ENCODE peak calls at places on chromosomes 1 and 21, in four cellular contexts. Y is kidney, J is fibroblast of lung, C is IMR-90. E is an unnamed sample.

GRCh38 chr1:186763107-186763506 is 65.6 kb upstream of the PLA2G4A start:
- DNase-seq in J (peak; percentile 11), Y (no peak), C (peak; percentile 83), E (peak; percentile 25)

GRCh38 chr1:165512817-165513216 is 31.0 kb upstream of the LRRC52 start:
- DNase-seq in J (no peak), C (no peak), Y (no peak), E (no peak)

GRCh38 chr21:43585514-43585913 is 73.8 kb downstream of the HSF2BP start:
- DNase-seq in Y (no peak), J (no peak), C (no peak), E (no peak)

GRCh38 chr1:221897312-221897711 is 155.4 kb upstream of the DUSP10 start:
- DNase-seq in C (peak; percentile 78), J (peak; percentile 88), Y (no peak), E (peak; percentile 70)

GRCh38 chr1:24920155-24920925 is 9.7 kb downstream of the RUNX3 start:
- DNase-seq in J (peak; percentile 57), C (peak; percentile 74), Y (no peak), E (peak; percentile 83)

GRCh38 chr1:4219111-4219510 is 319.0 kb upstream of the C1orf174 start:
- DNase-seq in J (no peak), C (no peak), Y (no peak), E (no peak)

GRCh38 chr1:51941528-51941927 is 49.0 kb downstream of the RAB3B start:
- DNase-seq in C (peak; percentile 39), J (no peak), Y (no peak), E (peak; percentile 45)

GRCh38 chr1:230861489-230861888 is 6.8 kb downstream of the C1orf198 start:
- DNase-seq in J (no peak), Y (no peak), C (no peak), E (no peak)

GRCh38 chr21:18069875-18070274 is 174.8 kb upstream of the CHODL start:
- DNase-seq in Y (no peak), J (no peak), C (no peak), E (no peak)

GRCh38 chr1:9838946-9839345 is 15.2 kb upstream of the CLSTN1 start:
- DNase-seq in J (no peak), Y (peak; percentile 64), C (no peak), E (no peak)

GRCh38 chr1:54463259-54464030 is 57.3 kb upstream of the SSBP3 start:
- DNase-seq in C (no peak), J (no peak), Y (peak; percentile 41), E (no peak)

GRCh38 chr1:32464191-32464715 is 619 bp upstream of the ZBTB8B start:
- DNase-seq in Y (no peak), C (peak; percentile 4), J (peak; percentile 13), E (no peak)

GRCh38 chr1:156801409-156802121 is 15.1 kb downstream of the SH2D2A start:
- DNase-seq in Y (no peak), J (peak; percentile 30), C (peak; percentile 54), E (peak; percentile 94)

GRCh38 chr21:42330380-42331336 is 15.4 kb upstream of the TFF3 start:
- DNase-seq in Y (no peak), J (no peak), C (no peak), E (no peak)

GRCh38 chr1:57725318-57725717 is 301.5 kb upstream of the DAB1 start:
- DNase-seq in C (no peak), Y (no peak), J (no peak), E (no peak)

GRCh38 chr1:15756143-15757015 is 2.2 kb upstream of the FBLIM1 start:
- DNase-seq in J (no peak), C (no peak), Y (no peak), E (no peak)

GRCh38 chr1:197911857-197912696 is 5.1 kb upstream of the LHX9 start:
- DNase-seq in J (no peak), Y (no peak), C (no peak), E (no peak)

GRCh38 chr1:221078260-221078965 is 199.2 kb downstream of the HLX start:
- DNase-seq in C (peak; percentile 51), Y (no peak), J (peak; percentile 56), E (peak; percentile 50)

GRCh38 chr1:238953448-238953847 is 432.9 kb upstream of the CHRM3 start:
- DNase-seq in C (no peak), Y (no peak), J (no peak), E (no peak)

GRCh38 chr1:238950786-238951185 is 435.6 kb upstream of the CHRM3 start:
- DNase-seq in C (no peak), Y (no peak), J (no peak), E (no peak)

GRCh38 chr1:238955934-238956333 is 430.4 kb upstream of the CHRM3 start:
- DNase-seq in J (no peak), Y (no peak), C (no peak), E (no peak)

GRCh38 chr1:238954865-238955264 is 431.5 kb upstream of the CHRM3 start:
- DNase-seq in C (no peak), Y (no peak), J (no peak), E (no peak)

DNA sequence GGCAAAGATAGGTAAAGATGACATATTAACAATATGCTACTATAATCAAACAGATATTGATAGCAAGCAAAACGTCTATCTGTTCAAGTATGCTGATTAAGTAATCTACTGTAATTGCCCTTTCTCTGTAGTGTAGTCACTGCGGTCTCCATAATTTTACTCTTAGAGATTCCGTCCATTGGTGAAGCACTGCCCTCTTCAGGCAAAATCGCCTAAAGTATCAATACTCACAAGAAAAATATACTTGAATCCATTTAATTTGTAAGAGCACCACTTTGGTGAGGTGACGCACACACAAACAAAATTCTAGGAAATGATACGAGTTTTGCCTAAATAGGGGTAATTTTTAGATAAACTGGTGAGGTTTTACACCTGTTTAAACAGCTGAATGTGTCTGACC is 434.6 kb upstream of the CHRM3 start:
- DNase-seq in C (peak; percentile 33), Y (no peak), J (peak; percentile 49), E (peak; percentile 62)
- TF ChIP-seq CTCF in C (peak; percentile 50), Y (peak; percentile 47), J (peak; percentile 42), E (peak; percentile 52)

GRCh38 chr1:99975569-99975968 is 5.8 kb downstream of the SLC35A3 start:
- DNase-seq in C (no peak), Y (no peak), J (no peak), E (no peak)
- H3K4me3 ChIP-seq in C (no peak overlapping the region), Y (no peak overlapping the region), J (no peak overlapping the region), E (no peak overlapping the region)

GRCh38 chr1:181583598-181583997 is 100.3 kb downstream of the CACNA1E start:
- DNase-seq in C (no peak), J (no peak), Y (no peak), E (no peak)
- TF ChIP-seq CTCF in C (no peak), J (no peak), Y (peak; percentile 50), E (no peak)

GRCh38 chr1:167927075-167927754 is 9.3 kb upstream of the DCAF6 start:
- DNase-seq in C (no peak), J (no peak), Y (no peak), E (no peak)
- H3K4me3 ChIP-seq in C (no peak overlapping the region), J (no peak overlapping the region), Y (peak overlapping the region; percentile 46), E (no peak overlapping the region)

DNA sequence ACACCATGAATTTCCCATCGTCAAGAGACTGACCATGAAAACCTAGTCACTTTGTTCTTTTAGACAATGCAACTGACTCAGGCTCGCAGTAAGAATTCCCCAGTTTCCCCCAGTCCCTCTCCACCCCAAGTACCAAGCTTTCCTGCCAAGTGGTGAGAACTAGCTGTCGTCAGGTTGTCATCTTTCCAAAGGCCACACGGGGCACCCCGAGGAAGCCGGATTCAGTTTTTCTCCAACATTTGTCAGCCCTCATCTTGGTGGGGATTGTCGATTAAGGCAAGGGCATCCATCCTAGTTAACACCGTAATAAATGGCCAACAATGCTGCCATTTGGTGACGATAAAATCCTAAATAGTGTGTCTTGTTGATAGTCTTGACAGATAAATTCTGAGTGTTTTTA is 56.0 kb upstream of the PROX1 start:
- DNase-seq in C (no peak), J (no peak), Y (no peak), E (no peak)
- TF ChIP-seq CTCF in C (no peak), J (no peak), Y (no peak), E (no peak)